ENCODE peak calls at places on chromosome 13, in seven cellular contexts. E is psoas muscle; H is GM23338; M is naive thymus-derived CD4-positive, alpha-beta T cell; D is stomach; J is esophagus muscularis mucosa; A is mesendoderm. X is an unnamed sample.

GRCh38 chr13:65112123-65113075 is 2117.7 kb downstream of the PCDH9 start:
- DNase-seq in D (no peak), H (no peak), A (no peak), M (no peak), E (no peak), J (no peak), X (no peak)

GRCh38 chr13:110911880-110912279 is 3.0 kb downstream of the ANKRD10 start:
- DNase-seq in D (no peak), E (no peak), H (no peak), M (no peak), J (no peak), A (no peak), X (no peak)

GRCh38 chr13:101127741-101128353 is 288.5 kb downstream of the NALCN start:
- DNase-seq in A (peak), D (no peak), J (no peak), M (peak), E (no peak), H (peak), X (no peak)

GRCh38 chr13:110874508-110874960 is 40.3 kb downstream of the ANKRD10 start:
- DNase-seq in E (peak), A (peak), D (peak), J (no peak), M (no peak), H (peak), X (peak)

GRCh38 chr13:32022292-32022691 is 9.3 kb upstream of the FRY start:
- DNase-seq in E (no peak), A (no peak), H (no peak), D (no peak), J (no peak), M (no peak), X (no peak)

GRCh38 chr13:34391071-34391470 is 551.0 kb upstream of the NBEA start:
- DNase-seq in M (no peak), D (no peak), H (no peak), E (no peak), A (no peak), J (no peak), X (no peak)

GRCh38 chr13:61276401-61276800 is 139.2 kb downstream of the PCDH20 start:
- DNase-seq in D (no peak), J (no peak), A (no peak), E (no peak), H (no peak), M (no peak), X (no peak)

GRCh38 chr13:23321534-23322241 is 111.8 kb downstream of the SACS start:
- DNase-seq in A (no peak), E (peak), M (no peak), H (no peak), J (no peak), D (no peak), X (no peak)

GRCh38 chr13:34161829-34162544 is 344.0 kb downstream of the RFC3 start:
- DNase-seq in E (no peak), H (no peak), A (peak), D (no peak), J (no peak), M (no peak), X (peak)

GRCh38 chr13:96958286-96958891 is 35.9 kb downstream of the OXGR1 start:
- DNase-seq in J (no peak), M (no peak), H (peak), D (peak), E (no peak), A (peak), X (no peak)

GRCh38 chr13:76803831-76804230 is 82.4 kb downstream of the KCTD12 start:
- DNase-seq in E (no peak), H (no peak), D (no peak), M (no peak), A (no peak), J (no peak), X (no peak)

GRCh38 chr13:109745702-109746101 is 40.7 kb downstream of the IRS2 start:
- DNase-seq in A (peak), E (no peak), D (no peak), J (no peak), H (no peak), M (no peak), X (peak)

GRCh38 chr13:98321356-98321755 is 144.3 kb upstream of the RNF113B start:
- DNase-seq in H (no peak), J (no peak), A (no peak), D (no peak), E (no peak), M (no peak), X (no peak)

GRCh38 chr13:72585254-72585653 is 142.2 kb downstream of the MZT1 start:
- DNase-seq in E (no peak), M (no peak), H (no peak), A (no peak), J (no peak), D (no peak), X (no peak)

GRCh38 chr13:110442946-110443632 is 118.4 kb downstream of the RAB20 start:
- DNase-seq in E (no peak), A (no peak), H (no peak), D (no peak), M (no peak), J (no peak), X (no peak)

GRCh38 chr13:111472083-111472482 is 151.6 kb downstream of the TEX29 start:
- DNase-seq in D (no peak), H (no peak), E (no peak), J (no peak), A (no peak), M (no peak), X (no peak)

GRCh38 chr13:40401911-40402776 is 264.3 kb downstream of the FOXO1 start:
- DNase-seq in J (peak), D (peak), A (peak), E (peak), H (no peak), M (no peak), X (no peak)

GRCh38 chr13:93249259-93249917 is 22.8 kb downstream of the GPC6 start:
- DNase-seq in A (peak), J (no peak), M (no peak), E (no peak), H (no peak), D (no peak), X (no peak)

GRCh38 chr13:98401936-98402335 is 175.0 kb downstream of the STK24 start:
- DNase-seq in M (no peak), E (no peak), D (peak), A (no peak), H (no peak), J (no peak), X (no peak)

GRCh38 chr13:75299913-75300862 is 181.8 kb downstream of the TBC1D4 start:
- DNase-seq in A (no peak), E (no peak), J (no peak), H (no peak), D (no peak), M (no peak), X (no peak)

GRCh38 chr13:100958859-100959258 is 284.3 kb upstream of the TMTC4 start:
- DNase-seq in H (no peak), D (no peak), J (no peak), M (no peak), E (no peak), A (no peak), X (no peak)

GRCh38 chr13:90565985-90566713 is 781.3 kb upstream of the MIR17HG start:
- DNase-seq in J (no peak), D (no peak), M (no peak), H (no peak), E (no peak), A (no peak), X (no peak)
- H3K27ac ChIP-seq in J (no peak), D (no peak), M (no peak), H (no peak), E (no peak), A (no peak), X (no peak)

GRCh38 chr13:29593605-29594297 is 1.7 kb downstream of the SLC7A1 start:
- DNase-seq in M (no peak), H (no peak), J (no peak), E (no peak), A (no peak), D (no peak), X (no peak)
- H3K27ac ChIP-seq in M (peak), H (no peak), J (peak), E (no peak), A (no peak), D (no peak), X (no peak)

GRCh38 chr13:50410921-50411712 is 395.9 kb downstream of the KCNRG start:
- DNase-seq in A (peak), H (no peak), M (no peak), E (no peak), J (no peak), D (no peak), X (peak)
- H3K27ac ChIP-seq in A (no peak), H (no peak), M (no peak), E (peak), J (no peak), D (no peak), X (no peak)

DNA sequence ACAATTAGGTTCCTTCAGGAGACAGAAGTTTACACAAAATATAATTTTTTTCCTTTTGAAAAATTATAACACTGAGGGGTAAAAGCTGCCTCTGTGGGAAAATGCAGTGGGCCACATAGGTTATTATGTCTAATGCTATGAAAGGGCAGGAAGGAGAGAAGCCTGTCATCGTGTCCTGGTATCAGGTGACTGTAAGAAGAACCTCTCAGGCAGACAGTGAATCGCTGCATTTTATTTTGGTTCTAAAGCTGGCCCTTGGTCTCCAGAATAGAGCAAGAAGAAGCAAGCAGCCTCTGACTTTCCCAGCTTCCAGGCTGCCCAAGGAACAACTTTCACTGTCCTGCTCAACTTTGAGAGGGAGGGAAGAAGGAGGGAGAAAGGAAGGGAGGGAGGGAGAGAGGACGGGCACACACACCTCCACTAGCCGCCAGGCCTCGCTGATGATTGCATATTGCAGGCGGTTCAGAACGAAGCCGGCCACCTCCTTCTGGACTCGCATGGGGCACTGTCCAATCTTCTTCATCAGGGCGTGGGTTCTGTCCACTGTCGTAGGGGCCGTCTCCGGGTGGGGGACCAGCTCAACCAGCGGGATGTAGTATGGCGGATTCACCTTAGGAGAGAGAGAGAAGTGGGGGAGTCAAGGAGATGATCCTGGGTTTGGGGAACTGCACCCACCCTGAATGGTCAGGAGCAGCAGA is 93.8 kb downstream of the CRYL1 start:
- DNase-seq in D (no peak), A (no peak), M (no peak), J (no peak), E (no peak), H (no peak), X (no peak)
- H3K27ac ChIP-seq in D (no peak), A (no peak), M (no peak), J (no peak), E (no peak), H (no peak), X (no peak)

GRCh38 chr13:112918746-112919145 is 50.3 kb upstream of the MCF2L start:
- DNase-seq in A (no peak), J (no peak), M (no peak), H (no peak), E (no peak), D (no peak), X (no peak)
- H3K27ac ChIP-seq in A (no peak), J (no peak), M (no peak), H (no peak), E (no peak), D (no peak), X (no peak)

GRCh38 chr13:107209811-107210210 is 641.9 kb upstream of the ARGLU1 start:
- DNase-seq in D (no peak), H (no peak), A (no peak), E (no peak), M (no peak), J (no peak), X (no peak)

GRCh38 chr13:107211073-107211472 is 643.1 kb upstream of the ARGLU1 start:
- DNase-seq in D (peak), H (peak), M (peak), E (peak), J (no peak), A (peak), X (peak)

GRCh38 chr13:107208889-107209288 is 641.0 kb upstream of the ARGLU1 start:
- DNase-seq in H (no peak), M (no peak), J (no peak), A (no peak), D (no peak), E (no peak), X (no peak)

GRCh38 chr13:107205318-107206112 is 637.6 kb upstream of the ARGLU1 start:
- DNase-seq in D (peak), A (peak), E (peak), M (peak), J (no peak), H (peak), X (peak)

DNA sequence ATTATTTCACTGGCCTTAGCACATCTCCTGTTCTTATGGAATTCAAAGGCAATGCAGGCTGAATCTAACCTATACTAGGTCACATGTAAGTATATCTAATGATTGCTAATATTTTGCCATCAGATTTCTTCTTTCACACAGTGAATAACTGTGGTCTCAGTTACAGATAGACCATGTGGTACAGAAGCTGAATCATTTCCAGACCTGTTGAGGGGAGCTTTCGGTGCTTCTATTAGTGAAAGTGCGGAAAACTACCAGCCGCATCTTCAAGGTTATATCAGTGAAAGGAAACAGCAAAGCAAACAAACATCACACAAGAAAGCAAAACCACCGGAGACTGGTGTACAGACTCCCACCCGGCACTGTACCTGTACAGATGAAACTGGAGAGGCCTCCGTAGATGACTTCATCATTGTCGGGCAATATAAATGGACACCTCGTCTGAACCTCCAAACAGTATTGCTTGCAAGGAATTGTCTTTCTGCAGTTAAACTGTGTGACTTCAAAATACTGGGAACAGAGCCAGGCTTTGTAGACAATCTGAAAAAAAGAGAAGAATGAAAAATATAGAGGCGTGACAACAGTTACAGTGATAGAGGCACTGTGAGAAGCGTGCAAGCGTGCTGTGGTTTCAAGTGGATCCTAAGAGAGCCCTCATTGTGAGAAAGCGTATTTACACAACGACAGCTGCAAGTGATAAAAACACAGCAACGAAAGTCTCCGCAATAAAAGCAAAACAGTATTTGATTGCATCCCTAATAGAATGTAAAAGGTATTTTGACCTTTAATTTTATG is 642.5 kb upstream of the ARGLU1 start:
- DNase-seq in M (no peak), J (no peak), A (no peak), H (no peak), D (no peak), E (no peak), X (no peak)
- H3K27ac ChIP-seq in M (no peak), J (no peak), A (no peak), H (no peak), D (no peak), E (no peak), X (no peak)

GRCh38 chr13:106709509-106709908 is 141.6 kb upstream of the ARGLU1 start:
- DNase-seq in A (no peak), D (no peak), H (no peak), E (no peak), M (no peak), J (no peak), X (no peak)
- H3K27ac ChIP-seq in A (no peak), D (no peak), H (no peak), E (peak), M (no peak), J (peak), X (no peak)

GRCh38 chr13:79987323-79987722 is 353.6 kb downstream of the SPRY2 start:
- DNase-seq in E (no peak), M (no peak), H (no peak), D (no peak), A (no peak), J (no peak), X (no peak)

GRCh38 chr13:79989251-79989661 is 351.7 kb downstream of the SPRY2 start:
- DNase-seq in M (no peak), E (no peak), H (no peak), J (no peak), A (peak), D (no peak), X (no peak)

GRCh38 chr13:79988573-79988972 is 352.4 kb downstream of the SPRY2 start:
- DNase-seq in H (no peak), A (no peak), J (no peak), E (no peak), M (no peak), D (peak), X (no peak)

GRCh38 chr13:79986890-79987289 is 354.0 kb downstream of the SPRY2 start:
- DNase-seq in M (no peak), A (no peak), E (no peak), J (no peak), H (no peak), D (no peak), X (no peak)

DNA sequence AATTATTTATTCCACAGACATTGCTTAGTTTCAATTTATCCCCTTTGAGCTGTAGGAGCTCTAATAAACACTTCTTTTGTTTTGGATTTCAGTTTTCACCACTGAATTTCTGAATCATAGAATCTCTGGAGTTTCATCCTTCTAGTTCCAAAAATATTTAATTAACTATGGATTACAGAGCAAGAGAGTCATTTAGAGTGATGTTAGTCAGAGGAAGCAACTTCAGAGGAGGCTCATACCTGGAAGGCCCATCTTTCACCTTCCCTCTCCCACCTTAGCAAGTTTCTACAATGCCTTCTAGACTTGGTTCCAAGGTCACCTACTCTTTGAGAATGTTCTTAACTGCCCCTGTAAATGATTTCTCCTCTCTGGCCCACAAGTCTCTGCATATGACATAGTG is 353.2 kb downstream of the SPRY2 start:
- DNase-seq in J (no peak), D (no peak), A (no peak), E (no peak), M (no peak), H (no peak), X (no peak)
- H3K27ac ChIP-seq in J (no peak), D (peak), A (no peak), E (no peak), M (no peak), H (no peak), X (no peak)

GRCh38 chr13:20704459-20705069 is 1.1 kb downstream of the IL17D start:
- DNase-seq in M (no peak), H (no peak), E (no peak), A (no peak), D (no peak), J (no peak), X (peak)
- H3K27ac ChIP-seq in M (no peak), H (no peak), E (peak), A (no peak), D (no peak), J (peak), X (no peak)